ENCODE peak calls at places on chromosomes 4 and X, in nine cellular contexts. One of them, this sample, is unnamed.

GRCh38 chr4:184261246-184261645 is 43.6 kb upstream of the ENPP6 start:
- DNase-seq in prostate gland: no peak
- DNase-seq in lower leg skin: no peak
- DNase-seq in heart left ventricle: no peak
- DNase-seq in gastrocnemius medialis: no peak
- DNase-seq in HCT116: no peak
- DNase-seq in body of pancreas: no peak
- DNase-seq in A549: no peak
- DNase-seq in H54: no peak
- DNase-seq in this sample: no peak

GRCh38 chrX:17805120-17805519 is 56.0 kb downstream of the RAI2 start:
- DNase-seq in HCT116: no peak
- DNase-seq in A549: no peak
- DNase-seq in heart left ventricle: no peak
- DNase-seq in gastrocnemius medialis: no peak
- DNase-seq in H54: no peak
- DNase-seq in body of pancreas: no peak
- DNase-seq in lower leg skin: no peak
- DNase-seq in prostate gland: no peak
- DNase-seq in this sample: no peak

GRCh38 chr4:188934320-188934975 is 795.2 kb downstream of the TRIML1 start:
- DNase-seq in gastrocnemius medialis: no peak
- DNase-seq in A549: no peak
- DNase-seq in H54: no peak
- DNase-seq in body of pancreas: no peak
- DNase-seq in HCT116: peak
- DNase-seq in prostate gland: no peak
- DNase-seq in heart left ventricle: no peak
- DNase-seq in lower leg skin: no peak
- DNase-seq in this sample: no peak

GRCh38 chrX:85114171-85114570 is 110.5 kb downstream of the APOOL start:
- DNase-seq in prostate gland: no peak
- DNase-seq in H54: no peak
- DNase-seq in HCT116: no peak
- DNase-seq in body of pancreas: no peak
- DNase-seq in heart left ventricle: no peak
- DNase-seq in lower leg skin: no peak
- DNase-seq in gastrocnemius medialis: no peak
- DNase-seq in A549: no peak
- DNase-seq in this sample: no peak

GRCh38 chr4:95466791-95467190 is 82.0 kb downstream of the UNC5C start:
- DNase-seq in body of pancreas: no peak
- DNase-seq in prostate gland: no peak
- DNase-seq in gastrocnemius medialis: no peak
- DNase-seq in H54: no peak
- DNase-seq in lower leg skin: no peak
- DNase-seq in heart left ventricle: no peak
- DNase-seq in A549: no peak
- DNase-seq in HCT116: no peak
- DNase-seq in this sample: no peak

GRCh38 chr4:13268713-13269112 is 215.4 kb downstream of the RAB28 start:
- DNase-seq in gastrocnemius medialis: no peak
- DNase-seq in heart left ventricle: no peak
- DNase-seq in lower leg skin: no peak
- DNase-seq in A549: no peak
- DNase-seq in body of pancreas: no peak
- DNase-seq in HCT116: no peak
- DNase-seq in H54: no peak
- DNase-seq in prostate gland: no peak
- DNase-seq in this sample: no peak

GRCh38 chr4:2827874-2828751 is 15.5 kb upstream of the ADD1 start:
- DNase-seq in body of pancreas: no peak
- DNase-seq in HCT116: no peak
- DNase-seq in gastrocnemius medialis: peak
- DNase-seq in A549: no peak
- DNase-seq in prostate gland: no peak
- DNase-seq in lower leg skin: peak
- DNase-seq in heart left ventricle: peak
- DNase-seq in H54: no peak
- DNase-seq in this sample: no peak

GRCh38 chr4:86594559-86595425 is 677 bp downstream of the PTPN13 start:
- DNase-seq in prostate gland: peak
- DNase-seq in H54: no peak
- DNase-seq in heart left ventricle: peak
- DNase-seq in A549: peak
- DNase-seq in body of pancreas: peak
- DNase-seq in HCT116: peak
- DNase-seq in lower leg skin: peak
- DNase-seq in gastrocnemius medialis: no peak
- DNase-seq in this sample: no peak

GRCh38 chrX:46979340-46979739 is 67.1 kb downstream of the JADE3 start:
- DNase-seq in prostate gland: no peak
- DNase-seq in body of pancreas: no peak
- DNase-seq in A549: peak
- DNase-seq in H54: no peak
- DNase-seq in HCT116: peak
- DNase-seq in gastrocnemius medialis: no peak
- DNase-seq in lower leg skin: no peak
- DNase-seq in heart left ventricle: no peak
- DNase-seq in this sample: no peak

GRCh38 chrX:34918856-34919255 is 23.7 kb upstream of the FAM47B start:
- DNase-seq in prostate gland: peak
- DNase-seq in lower leg skin: no peak
- DNase-seq in heart left ventricle: no peak
- DNase-seq in HCT116: no peak
- DNase-seq in H54: peak
- DNase-seq in gastrocnemius medialis: no peak
- DNase-seq in body of pancreas: no peak
- DNase-seq in A549: peak
- DNase-seq in this sample: no peak

GRCh38 chr4:16524379-16524778 is 298.1 kb upstream of the TAPT1 start:
- DNase-seq in heart left ventricle: no peak
- DNase-seq in A549: no peak
- DNase-seq in body of pancreas: no peak
- DNase-seq in gastrocnemius medialis: no peak
- DNase-seq in prostate gland: no peak
- DNase-seq in HCT116: no peak
- DNase-seq in H54: no peak
- DNase-seq in lower leg skin: no peak
- DNase-seq in this sample: no peak

GRCh38 chr4:180105362-180105761 is 2137.8 kb upstream of the TENM3 start:
- DNase-seq in prostate gland: no peak
- DNase-seq in heart left ventricle: no peak
- DNase-seq in body of pancreas: no peak
- DNase-seq in lower leg skin: no peak
- DNase-seq in H54: no peak
- DNase-seq in gastrocnemius medialis: no peak
- DNase-seq in A549: no peak
- DNase-seq in HCT116: no peak
- DNase-seq in this sample: no peak

GRCh38 chr4:180103794-180104193 is 2139.4 kb upstream of the TENM3 start:
- DNase-seq in H54: no peak
- DNase-seq in lower leg skin: no peak
- DNase-seq in gastrocnemius medialis: no peak
- DNase-seq in A549: no peak
- DNase-seq in body of pancreas: no peak
- DNase-seq in prostate gland: no peak
- DNase-seq in heart left ventricle: no peak
- DNase-seq in HCT116: no peak
- DNase-seq in this sample: no peak

GRCh38 chr4:180101348-180102083 is 2141.7 kb upstream of the TENM3 start:
- DNase-seq in gastrocnemius medialis: no peak
- DNase-seq in heart left ventricle: no peak
- DNase-seq in HCT116: no peak
- DNase-seq in H54: no peak
- DNase-seq in prostate gland: no peak
- DNase-seq in body of pancreas: no peak
- DNase-seq in A549: no peak
- DNase-seq in lower leg skin: no peak
- DNase-seq in this sample: no peak

GRCh38 chr4:180106997-180107396 is 2136.2 kb upstream of the TENM3 start:
- DNase-seq in A549: no peak
- DNase-seq in H54: no peak
- DNase-seq in heart left ventricle: no peak
- DNase-seq in prostate gland: no peak
- DNase-seq in gastrocnemius medialis: no peak
- DNase-seq in body of pancreas: no peak
- DNase-seq in HCT116: no peak
- DNase-seq in lower leg skin: no peak
- DNase-seq in this sample: no peak

DNA sequence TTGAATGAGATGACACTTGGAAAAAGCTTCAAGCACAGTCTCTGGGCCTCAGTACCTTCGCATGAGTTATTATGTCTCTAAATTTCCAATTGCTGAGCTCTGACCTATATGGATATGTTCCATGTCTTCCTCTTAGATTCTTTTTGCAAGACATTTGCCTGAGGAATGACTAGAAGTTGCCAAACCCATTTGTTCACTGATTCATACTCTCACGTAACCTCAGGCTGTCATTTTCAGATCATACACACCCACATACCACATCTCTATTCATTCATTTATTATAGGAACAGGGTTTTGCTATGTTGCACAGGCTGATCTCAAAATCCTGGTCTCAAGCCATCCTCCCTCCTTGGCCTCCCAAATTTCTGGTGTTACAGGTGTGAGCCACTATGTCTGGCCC is 2137.1 kb upstream of the TENM3 start:
- DNase-seq in heart left ventricle: no peak
- DNase-seq in A549: no peak
- DNase-seq in prostate gland: no peak
- DNase-seq in lower leg skin: no peak
- DNase-seq in HCT116: no peak
- DNase-seq in H54: no peak
- DNase-seq in body of pancreas: no peak
- DNase-seq in gastrocnemius medialis: no peak
- DNase-seq in this sample: no peak
- TF ChIP-seq POLR2A in heart left ventricle: no peak
- TF ChIP-seq POLR2A in A549: no peak
- TF ChIP-seq POLR2A in prostate gland: no peak
- TF ChIP-seq POLR2A in lower leg skin: no peak
- TF ChIP-seq POLR2A in HCT116: no peak
- TF ChIP-seq POLR2A in H54: no peak
- TF ChIP-seq POLR2A in body of pancreas: no peak
- TF ChIP-seq POLR2A in gastrocnemius medialis: no peak
- TF ChIP-seq POLR2A in this sample: no peak

GRCh38 chr4:115361781-115362180 is 248.4 kb upstream of the NDST4 start:
- DNase-seq in H54: no peak
- DNase-seq in prostate gland: no peak
- DNase-seq in A549: no peak
- DNase-seq in lower leg skin: no peak
- DNase-seq in heart left ventricle: no peak
- DNase-seq in body of pancreas: no peak
- DNase-seq in gastrocnemius medialis: no peak
- DNase-seq in HCT116: no peak
- DNase-seq in this sample: no peak
- TF ChIP-seq POLR2A in H54: no peak
- TF ChIP-seq POLR2A in prostate gland: no peak
- TF ChIP-seq POLR2A in A549: no peak
- TF ChIP-seq POLR2A in lower leg skin: no peak
- TF ChIP-seq POLR2A in heart left ventricle: no peak
- TF ChIP-seq POLR2A in body of pancreas: no peak
- TF ChIP-seq POLR2A in gastrocnemius medialis: no peak
- TF ChIP-seq POLR2A in HCT116: no peak
- TF ChIP-seq POLR2A in this sample: no peak

DNA sequence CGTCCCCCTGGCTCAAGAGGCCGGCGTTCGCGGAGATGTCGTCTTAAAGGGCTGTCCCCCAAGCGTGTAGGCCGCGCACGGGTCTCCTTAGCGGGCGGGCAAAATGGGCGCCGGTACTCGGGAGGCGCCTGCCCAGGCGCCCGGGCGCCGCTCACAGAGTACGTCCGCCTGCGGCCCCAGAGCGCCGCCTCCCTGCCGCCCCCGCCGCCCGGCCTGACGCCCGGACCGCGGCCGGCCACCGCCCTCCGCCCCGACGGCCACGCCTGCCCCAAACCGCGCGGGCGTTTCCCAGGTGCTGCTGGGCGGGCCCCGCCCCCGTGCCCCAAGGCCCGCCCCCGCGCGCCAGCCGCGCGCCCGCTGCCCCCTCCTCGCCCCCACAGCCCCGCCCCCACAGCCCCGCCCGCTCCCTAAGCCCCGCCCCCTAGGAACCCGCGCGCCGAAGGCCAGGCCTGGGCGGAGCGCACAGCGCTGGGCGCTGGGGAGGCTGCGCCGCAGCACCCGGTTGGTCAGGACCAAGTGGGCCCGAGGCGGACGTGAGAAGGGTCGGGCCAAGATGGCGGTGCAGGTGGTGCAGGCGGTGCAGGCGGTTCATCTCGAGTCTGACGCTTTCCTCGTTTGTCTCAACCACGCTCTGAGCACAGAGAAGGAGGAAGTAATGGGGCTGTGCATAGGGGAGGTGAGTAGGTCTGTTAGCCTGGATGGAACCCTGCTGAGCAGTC is at the start of the genes BRCC3, CMC4 and MTCP1:
- DNase-seq in heart left ventricle: peak
- DNase-seq in H54: peak
- DNase-seq in HCT116: peak
- DNase-seq in gastrocnemius medialis: peak
- DNase-seq in prostate gland: peak
- DNase-seq in lower leg skin: peak
- DNase-seq in A549: peak
- DNase-seq in body of pancreas: peak
- DNase-seq in this sample: peak
- TF ChIP-seq POLR2A in heart left ventricle: no peak
- TF ChIP-seq POLR2A in H54: peak
- TF ChIP-seq POLR2A in HCT116: peak
- TF ChIP-seq POLR2A in gastrocnemius medialis: peak
- TF ChIP-seq POLR2A in prostate gland: peak
- TF ChIP-seq POLR2A in lower leg skin: peak
- TF ChIP-seq POLR2A in A549: peak
- TF ChIP-seq POLR2A in body of pancreas: peak
- TF ChIP-seq POLR2A in this sample: peak

DNA sequence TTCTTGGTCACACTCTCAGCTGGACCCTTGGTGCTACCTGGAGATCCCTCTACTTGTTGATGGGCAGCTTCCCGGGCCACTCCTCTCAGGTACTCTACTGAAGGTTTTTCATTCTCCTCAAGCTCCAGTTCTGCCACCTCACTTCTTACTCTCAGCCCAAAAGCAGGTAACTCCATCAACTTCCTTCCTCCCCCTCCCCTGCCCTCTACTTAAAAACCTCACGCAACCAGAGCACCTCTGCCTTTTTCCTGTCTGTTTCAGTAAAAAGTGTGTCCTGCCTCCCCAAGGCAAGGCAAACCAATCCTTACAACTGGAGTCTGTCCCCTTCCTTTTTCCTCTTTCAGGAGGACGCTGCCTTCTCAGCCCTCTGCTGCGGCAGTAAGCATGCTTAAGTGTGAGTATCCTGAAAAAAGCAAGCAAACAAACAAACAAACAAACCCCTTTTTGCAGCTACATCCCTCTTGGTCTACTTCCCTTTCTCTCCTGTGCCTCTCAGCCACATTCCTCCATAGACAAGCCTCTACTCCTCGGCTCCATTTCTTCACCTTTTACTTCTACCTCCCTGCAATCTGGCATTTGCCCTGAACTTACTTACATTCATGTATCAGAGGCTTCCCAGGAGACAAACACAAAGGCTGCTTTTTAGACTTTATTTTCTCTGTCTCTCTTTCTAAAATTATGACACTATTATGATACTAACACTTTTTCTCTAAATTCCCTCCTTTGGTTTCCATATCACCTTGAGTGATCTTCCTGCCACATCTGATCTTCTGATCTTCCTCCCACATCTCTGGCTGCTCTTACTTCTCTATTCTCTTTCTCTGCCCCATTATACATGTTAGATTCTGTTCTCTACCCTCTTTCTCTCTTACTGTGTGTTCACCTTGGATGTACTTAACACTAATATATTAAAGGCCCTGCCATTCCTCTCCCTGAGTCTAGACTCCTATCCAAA is 5.4 kb downstream of the ALPK1 start:
- DNase-seq in H54: no peak
- DNase-seq in lower leg skin: no peak
- DNase-seq in body of pancreas: no peak
- DNase-seq in prostate gland: no peak
- DNase-seq in A549: no peak
- DNase-seq in gastrocnemius medialis: no peak
- DNase-seq in HCT116: no peak
- DNase-seq in heart left ventricle: no peak
- DNase-seq in this sample: no peak
- TF ChIP-seq POLR2A in H54: no peak
- TF ChIP-seq POLR2A in lower leg skin: no peak
- TF ChIP-seq POLR2A in body of pancreas: no peak
- TF ChIP-seq POLR2A in prostate gland: no peak
- TF ChIP-seq POLR2A in A549: no peak
- TF ChIP-seq POLR2A in gastrocnemius medialis: no peak
- TF ChIP-seq POLR2A in HCT116: no peak
- TF ChIP-seq POLR2A in heart left ventricle: no peak
- TF ChIP-seq POLR2A in this sample: no peak